ENCODE peak calls at places on chromosome 1, in ten cellular contexts. T is Panc1; V is cardiac muscle cell; A is SK-N-SH; K is left lung; X is prostate gland; D is CD8-positive, alpha-beta T cell; J is tibial artery; C is heart left ventricle; O is A549. I is an unnamed sample. For H3K4me1, the result is how much of the 10 kb centered on the place peaks cover.

GRCh38 chr1:109807398-109807795 is 43.7 kb upstream of the EPS8L3 start:
- DNase-seq in V (no peak), T (no peak), C (no peak), O (no peak), A (no peak), D (no peak), X (no peak), K (no peak), J (no peak), I (peak)

GRCh38 chr1:219582310-219582709 is 30.6 kb downstream of the ZC3H11B start:
- DNase-seq in V (no peak), X (no peak), C (no peak), J (no peak), K (no peak), T (no peak), O (no peak), A (no peak), D (no peak), I (no peak)

GRCh38 chr1:24393892-24394291 is 19.7 kb downstream of the STPG1 start:
- DNase-seq in V (no peak), J (no peak), C (no peak), K (no peak), O (peak), T (no peak), X (no peak), A (no peak), D (no peak), I (no peak)

GRCh38 chr1:222618880-222619321 is 1.0 kb downstream of the MIA3 start:
- DNase-seq in T (no peak), K (peak), A (peak), X (no peak), V (peak), O (no peak), J (peak), C (no peak), D (no peak), I (no peak)

GRCh38 chr1:228471762-228472398 is 15.3 kb upstream of the RNF187 start:
- DNase-seq in J (no peak), X (no peak), V (peak), C (no peak), O (peak), K (peak), T (no peak), A (peak), D (no peak), I (no peak)

GRCh38 chr1:53588053-53588779 is 129.0 kb downstream of the DMRTB1 start:
- DNase-seq in A (peak), O (no peak), J (no peak), T (no peak), D (no peak), X (no peak), V (no peak), C (no peak), K (no peak), I (no peak)

GRCh38 chr1:119646521-119647227 is 1.4 kb downstream of the ZNF697 start:
- DNase-seq in T (no peak), V (no peak), X (no peak), A (no peak), K (no peak), J (no peak), C (no peak), D (no peak), O (no peak), I (no peak)

GRCh38 chr1:89622895-89623294 is 10.0 kb upstream of the LRRC8C start:
- DNase-seq in J (no peak), K (no peak), T (no peak), C (no peak), X (no peak), V (no peak), D (no peak), O (no peak), A (peak), I (no peak)

GRCh38 chr1:31980835-31981782 is 32.6 kb upstream of the KHDRBS1 start:
- DNase-seq in T (no peak), X (no peak), J (no peak), A (no peak), C (no peak), K (no peak), V (no peak), O (no peak), D (no peak), I (no peak)

GRCh38 chr1:44408181-44409018 is 3.3 kb downstream of the RNF220 start:
- DNase-seq in J (no peak), D (no peak), O (no peak), T (no peak), C (no peak), V (peak), X (no peak), A (no peak), K (no peak), I (no peak)

GRCh38 chr1:71047635-71048607 is at the start of gene PTGER3:
- DNase-seq in A (peak), C (peak), K (peak), O (no peak), T (no peak), J (peak), V (peak), D (peak), X (peak), I (peak)

GRCh38 chr1:85438353-85438752 is 26.6 kb downstream of the DDAH1 start:
- DNase-seq in T (no peak), J (no peak), K (no peak), D (no peak), X (no peak), A (no peak), C (no peak), O (no peak), V (no peak), I (no peak)

GRCh38 chr1:230077011-230077410 is 10.0 kb downstream of the GALNT2 start:
- DNase-seq in C (no peak), V (no peak), K (no peak), T (no peak), A (no peak), X (no peak), D (no peak), J (no peak), O (no peak), I (no peak)

GRCh38 chr1:58824753-58825389 is 41.0 kb upstream of the JUN start:
- DNase-seq in D (no peak), O (no peak), X (no peak), C (peak), V (no peak), K (peak), A (no peak), J (no peak), T (no peak), I (no peak)

GRCh38 chr1:97501628-97502027 is 419.2 kb downstream of the DPYD start:
- DNase-seq in C (no peak), K (no peak), A (no peak), T (no peak), O (no peak), D (no peak), V (no peak), J (no peak), X (no peak), I (no peak)

GRCh38 chr1:19457555-19457954 is 27.8 kb downstream of the CAPZB start:
- DNase-seq in T (no peak), A (no peak), X (no peak), D (no peak), O (no peak), C (no peak), K (no peak), V (no peak), J (no peak), I (no peak)

GRCh38 chr1:109770331-109771095 is 6.8 kb upstream of the EPS8L3 start:
- DNase-seq in O (no peak), V (no peak), D (no peak), X (no peak), K (peak), T (no peak), A (no peak), J (no peak), C (no peak), I (no peak)

GRCh38 chr1:68115308-68115707 is 64.9 kb upstream of the DIRAS3 start:
- DNase-seq in D (no peak), T (no peak), V (no peak), A (no peak), J (no peak), K (no peak), X (no peak), O (no peak), C (no peak), I (no peak)

GRCh38 chr1:67316180-67316902 is 8.7 kb downstream of the IL12RB2 start:
- DNase-seq in J (no peak), A (no peak), O (no peak), X (no peak), V (no peak), C (no peak), T (no peak), K (no peak), D (no peak), I (no peak)

GRCh38 chr1:45172015-45172414 is 34.4 kb downstream of the ZSWIM5 start:
- DNase-seq in O (peak), D (no peak), V (no peak), J (no peak), T (peak), X (peak), A (no peak), K (no peak), C (no peak), I (no peak)

GRCh38 chr1:61672376-61672775 is 52.6 kb downstream of the TM2D1 start:
- DNase-seq in T (no peak), J (no peak), K (no peak), O (no peak), A (no peak), V (no peak), X (no peak), C (no peak), D (no peak), I (no peak)

GRCh38 chr1:229430761-229431269 is 3.1 kb downstream of the ACTA1 start:
- DNase-seq in X (no peak), J (peak), K (peak), C (peak), V (peak), A (no peak), T (no peak), O (no peak), D (peak), I (peak)

GRCh38 chr1:87045757-87046422 is 131.5 kb downstream of the HS2ST1 start:
- DNase-seq in O (no peak), D (peak), V (no peak), K (no peak), X (no peak), T (no peak), J (no peak), A (no peak), C (no peak), I (no peak)

GRCh38 chr1:156707486-156708244 is 2.3 kb upstream of the CRABP2 start:
- DNase-seq in X (no peak), T (no peak), A (no peak), K (no peak), C (no peak), J (no peak), D (no peak), V (no peak), O (no peak), I (peak)

GRCh38 chr1:18149113-18149641 is 41.6 kb downstream of the IGSF21 start:
- DNase-seq in C (no peak), V (no peak), T (no peak), K (no peak), O (peak), D (no peak), X (no peak), J (no peak), A (peak), I (no peak)

GRCh38 chr1:111272081-111272480 is 18.6 kb upstream of the CHIA start:
- DNase-seq in X (no peak), J (no peak), K (no peak), V (no peak), C (no peak), O (no peak), T (no peak), A (no peak), D (no peak), I (no peak)

GRCh38 chr1:115400426-115400825 is 62.4 kb upstream of the NGF start:
- DNase-seq in J (no peak), V (no peak), T (no peak), A (no peak), X (no peak), D (no peak), C (no peak), K (no peak), O (no peak), I (no peak)

GRCh38 chr1:187033721-187034120 is 205.0 kb downstream of the PLA2G4A start:
- DNase-seq in J (no peak), C (no peak), A (no peak), V (no peak), D (no peak), K (no peak), X (no peak), T (no peak), O (no peak), I (no peak)

GRCh38 chr1:23570001-23570691 is 10.8 kb upstream of the ID3 start:
- DNase-seq in O (no peak), J (no peak), K (no peak), D (no peak), T (no peak), A (no peak), X (no peak), V (no peak), C (no peak), I (no peak)

GRCh38 chr1:37630426-37631038 is 4.2 kb downstream of the RSPO1 start:
- DNase-seq in V (no peak), A (no peak), C (no peak), D (no peak), K (peak), J (no peak), T (no peak), X (no peak), O (no peak), I (no peak)

DNA sequence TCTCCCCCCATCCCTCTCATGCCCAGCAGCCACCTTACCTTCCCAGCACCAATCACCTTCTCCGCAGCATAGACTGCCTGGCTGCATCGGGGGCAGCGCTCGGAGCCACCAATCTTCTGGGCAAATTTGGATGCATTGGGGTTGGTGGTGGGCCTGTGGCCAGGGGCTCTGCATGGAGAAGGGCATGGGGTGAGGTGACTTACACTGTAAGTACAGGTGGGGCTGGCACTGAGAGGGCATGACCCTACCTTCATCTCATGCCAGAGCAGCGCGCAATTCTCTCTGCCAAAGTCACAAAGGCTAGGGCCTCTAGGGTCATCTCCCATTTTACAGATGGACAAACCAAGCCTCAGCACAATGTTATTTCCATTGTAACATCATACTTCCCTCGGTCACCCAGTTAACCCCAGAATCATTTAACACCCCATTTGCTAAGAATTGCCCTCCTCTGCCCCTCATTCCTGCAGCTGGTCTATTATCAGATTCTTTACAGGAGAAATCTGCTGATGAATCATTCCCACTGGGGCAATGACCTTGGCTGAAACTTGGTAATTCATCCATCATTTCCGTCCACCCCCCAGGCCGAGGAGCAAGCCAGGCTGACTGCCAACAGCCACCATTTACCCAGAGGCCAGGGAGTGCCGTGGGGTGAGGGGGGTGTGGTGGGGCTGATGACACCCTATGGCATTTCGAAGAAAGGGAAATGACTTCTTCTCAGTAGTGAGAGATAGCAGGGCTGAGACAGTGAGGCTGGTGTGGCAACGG is 17.9 kb downstream of the CSRP1 start:
- DNase-seq in J (peak), D (no peak), A (peak), V (no peak), X (no peak), T (no peak), C (no peak), O (peak), K (peak), I (peak)
- H3K4me3 ChIP-seq in J (no peak), D (no peak), A (no peak), V (no peak), X (no peak), T (no peak), C (no peak), O (peak), K (no peak), I (no peak)

GRCh38 chr1:205805082-205805711 is 7.8 kb downstream of the SLC41A1 start:
- DNase-seq in A (no peak), D (peak), V (no peak), K (no peak), C (no peak), O (no peak), T (no peak), X (no peak), J (no peak), I (no peak)
- H3K4me1 ChIP-seq in A (under half), D (half or more), V (under half), K (under half), C (half or more), O (under half), T (under half), X (under half), J (under half), I (half or more)

GRCh38 chr1:22216210-22216883 is 73.5 kb upstream of the WNT4 start:
- DNase-seq in V (peak), D (no peak), O (no peak), C (no peak), K (no peak), A (no peak), T (no peak), X (no peak), J (no peak), I (no peak)
- H3K4me3 ChIP-seq in V (no peak), D (no peak), O (no peak), C (no peak), K (no peak), A (no peak), T (no peak), X (no peak), J (no peak), I (no peak)

DNA sequence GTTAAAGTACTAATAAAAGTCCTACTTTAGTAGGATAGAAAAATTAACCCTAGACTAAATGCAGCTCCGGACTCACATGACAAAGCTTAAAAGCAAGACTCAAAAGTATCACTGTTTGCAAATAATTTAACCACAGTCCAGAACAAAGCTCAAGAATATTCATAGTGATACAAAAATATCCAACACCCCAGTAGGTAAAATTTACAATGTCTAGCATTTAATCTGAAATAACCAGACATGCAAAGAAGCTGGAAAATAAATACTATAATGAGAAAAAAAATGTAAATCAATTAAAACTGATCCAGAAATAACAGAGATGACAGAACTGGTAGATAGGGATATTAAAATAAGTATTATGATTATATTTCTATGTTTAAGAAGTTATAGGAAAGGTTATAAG is 67.0 kb downstream of the KIAA0319L start:
- DNase-seq in K (no peak), J (no peak), O (no peak), V (no peak), A (no peak), T (no peak), D (no peak), C (no peak), X (no peak), I (no peak)
- H3K4me1 ChIP-seq in K (under half), J (under half), O (under half), V (under half), A (under half), T (under half), D (under half), C (under half), X (under half), I (under half)